ENCODE peak calls at places on chromosomes 2 and 18, in four cellular contexts. X is HTR-8/SVneo; G is stimulated activated naive CD8-positive, alpha-beta T cell treated with anti-CD3 and anti-CD28 coated beads, Interleukin-15, amount 100 ng/mL, for 72 hours; T is GM23248. I is an unnamed sample.
A peak's percentile ranks its signal among the peaks of the same experiment; 100 is the strongest.

GRCh38 chr2:74671479-74671878 is 17.4 kb downstream of the SEMA4F start:
- DNase-seq in X (no peak), G (no peak), T (peak; percentile 81), I (peak; percentile 19)

GRCh38 chr2:214652473-214652872 is 157.0 kb downstream of the BARD1 start:
- DNase-seq in G (no peak), T (no peak), X (no peak), I (no peak)

GRCh38 chr2:37343537-37344434 is 644 bp upstream of the QPCT start:
- DNase-seq in X (peak; percentile 58), G (no peak), T (peak; percentile 85), I (no peak)

GRCh38 chr2:184540246-184540789 is 58.0 kb upstream of the ZNF804A start:
- DNase-seq in X (no peak), G (no peak), T (no peak), I (no peak)

GRCh38 chr2:85697096-85697495 is 2.9 kb downstream of the GNLY start:
- DNase-seq in G (no peak), X (no peak), T (no peak), I (no peak)

GRCh38 chr2:8597526-8598225 is 84.2 kb upstream of the ID2 start:
- DNase-seq in T (no peak), G (no peak), X (no peak), I (no peak)

GRCh38 chr18:9986156-9986930 is 72.5 kb downstream of the VAPA start:
- DNase-seq in T (no peak), G (no peak), X (no peak), I (no peak)

GRCh38 chr2:128354731-128355470 is 36.2 kb upstream of the HS6ST1 start:
- DNase-seq in X (no peak), G (no peak), T (peak; percentile 69), I (peak; percentile 23)

GRCh38 chr18:49851624-49852023 is 38.3 kb upstream of the ACAA2 start:
- DNase-seq in X (no peak), G (no peak), T (no peak), I (no peak)